ENCODE peak calls at places on chromosomes 12 and 14, in five cellular contexts. I is GM12878, D is HepG2, P is K562, F is H1. M is an unnamed sample.

GRCh38 chr14:73997944-73998451 is 21.1 kb downstream of the ENTPD5 start:
- DNase-seq in I (no peak), D (peak), P (no peak), F (no peak), M (no peak)

GRCh38 chr12:26138860-26139259 is 14.0 kb upstream of the BHLHE41 start:
- DNase-seq in D (no peak), F (no peak), P (no peak), I (no peak), M (no peak)

GRCh38 chr12:52349196-52349595 is 18.1 kb downstream of the KRT85 start:
- DNase-seq in I (no peak), P (no peak), D (no peak), F (no peak), M (no peak)

GRCh38 chr14:24816011-24816928 is 182.3 kb upstream of the GZMB start:
- DNase-seq in P (no peak), I (no peak), F (no peak), D (peak), M (no peak)

GRCh38 chr14:51283402-51283825 is 43.4 kb downstream of the TMX1 start:
- DNase-seq in I (no peak), D (peak), P (peak), F (no peak), M (peak)

GRCh38 chr14:64080452-64080851 is 213.7 kb downstream of the ESR2 start:
- DNase-seq in F (no peak), P (no peak), D (no peak), I (no peak), M (no peak)

GRCh38 chr12:90333939-90334338 is 621.0 kb downstream of the CCER1 start:
- DNase-seq in P (no peak), F (no peak), D (no peak), I (no peak), M (no peak)

GRCh38 chr12:43148711-43149110 is 403.3 kb downstream of the ADAMTS20 start:
- DNase-seq in P (no peak), D (no peak), F (no peak), I (no peak), M (no peak)

GRCh38 chr14:62144863-62145262 is 382.6 kb downstream of the SNAPC1 start:
- DNase-seq in I (no peak), P (no peak), F (no peak), D (no peak), M (no peak)

GRCh38 chr12:113061061-113061694 is 4.6 kb downstream of the DTX1 start:
- DNase-seq in P (no peak), F (no peak), D (no peak), I (no peak), M (peak)

GRCh38 chr14:95274283-95274682 is 45.4 kb downstream of the CLMN start:
- DNase-seq in D (no peak), P (no peak), F (no peak), I (no peak), M (no peak)

GRCh38 chr12:107845980-107846659 is 71.6 kb downstream of the ASCL4 start:
- DNase-seq in P (no peak), F (no peak), I (no peak), D (no peak), M (no peak)

GRCh38 chr14:93033983-93034670 is 81.6 kb downstream of the ITPK1 start:
- DNase-seq in P (peak), F (no peak), D (no peak), I (no peak), M (peak)

GRCh38 chr12:58029260-58029659 is 87.9 kb downstream of the ATP23 start:
- DNase-seq in P (no peak), D (no peak), F (no peak), I (no peak), M (no peak)

GRCh38 chr12:14892726-14893442 is 7.2 kb upstream of the MGP start:
- DNase-seq in P (peak), F (no peak), I (no peak), D (peak), M (no peak)

GRCh38 chr14:91727121-91727520 is 4.8 kb downstream of the CATSPERB start:
- DNase-seq in D (no peak), I (no peak), F (no peak), P (no peak), M (no peak)

GRCh38 chr12:27554421-27555186 is 30.6 kb downstream of the PPFIBP1 start:
- DNase-seq in I (no peak), D (no peak), F (no peak), P (no peak), M (no peak)

GRCh38 chr12:111446631-111447570 is 41.2 kb downstream of the SH2B3 start:
- DNase-seq in F (peak), I (no peak), D (no peak), P (no peak), M (no peak)

GRCh38 chr12:54935235-54935951 is 49.2 kb downstream of the TESPA1 start:
- DNase-seq in P (peak), D (peak), I (peak), F (no peak), M (no peak)

GRCh38 chr14:69711065-69711464 is 55.9 kb upstream of the SRSF5 start:
- DNase-seq in P (no peak), D (no peak), I (no peak), F (no peak), M (no peak)

GRCh38 chr14:33851366-33851765 is 99.5 kb downstream of the EGLN3 start:
- DNase-seq in F (no peak), D (no peak), P (no peak), I (no peak), M (no peak)

GRCh38 chr12:119412811-119413794 is 78.6 kb downstream of the CCDC60 start:
- DNase-seq in I (no peak), D (peak), F (peak), P (peak), M (peak)

GRCh38 chr14:74945261-74945851 is 10.0 kb downstream of the PGF start:
- DNase-seq in I (no peak), F (peak), P (peak), D (no peak), M (peak)

GRCh38 chr14:77206877-77207389 is 25.3 kb downstream of the TMEM63C start:
- DNase-seq in F (no peak), D (no peak), I (no peak), P (no peak), M (no peak)

GRCh38 chr12:12839003-12839395 is 25.9 kb downstream of the DDX47 start:
- DNase-seq in P (no peak), F (no peak), I (no peak), D (no peak), M (no peak)

GRCh38 chr14:51576112-51576420 is 75.6 kb upstream of the FRMD6 start:
- DNase-seq in P (no peak), F (no peak), D (peak), I (no peak), M (no peak)

GRCh38 chr12:104275689-104276088 is 27.9 kb upstream of the EID3 start:
- DNase-seq in D (no peak), F (no peak), P (no peak), I (no peak), M (no peak)

GRCh38 chr12:51622564-51622963 is 31.5 kb downstream of the SCN8A start:
- DNase-seq in D (no peak), I (no peak), P (no peak), F (no peak), M (no peak)

GRCh38 chr12:131456301-131457027 is 254.4 kb upstream of the SFSWAP start:
- DNase-seq in P (no peak), F (no peak), I (no peak), D (no peak), M (no peak)

GRCh38 chr14:89486961-89487360 is 69.9 kb upstream of the FOXN3 start:
- DNase-seq in I (no peak), D (peak), P (no peak), F (no peak), M (no peak)

GRCh38 chr12:51951843-51952722 is 584 bp downstream of the ACVR1B start:
- DNase-seq in F (peak), P (peak), D (no peak), I (no peak), M (peak)

GRCh38 chr12:30994274-30994673 is 67.7 kb downstream of the TSPAN11 start:
- DNase-seq in F (no peak), P (no peak), D (no peak), I (no peak), M (no peak)

GRCh38 chr12:15829949-15830348 is 40.8 kb upstream of the EPS8 start:
- DNase-seq in F (no peak), D (no peak), I (no peak), P (no peak), M (no peak)

GRCh38 chr14:63155511-63156189 is 48.6 kb upstream of the RHOJ start:
- DNase-seq in F (no peak), P (no peak), D (no peak), I (no peak), M (no peak)

GRCh38 chr14:105250986-105251385 is 2.7 kb downstream of the BTBD6 start:
- DNase-seq in I (no peak), F (no peak), D (no peak), P (no peak), M (no peak)

GRCh38 chr12:56122637-56123036 is 4.6 kb downstream of the ZC3H10 start:
- DNase-seq in P (no peak), F (no peak), I (no peak), D (peak), M (no peak)

GRCh38 chr14:27050195-27050594 is 452.4 kb upstream of the NOVA1 start:
- DNase-seq in D (no peak), F (no peak), I (no peak), P (no peak), M (no peak)

GRCh38 chr12:113781415-113782198 is 184.5 kb downstream of the RBM19 start:
- DNase-seq in D (peak), I (no peak), P (no peak), F (no peak), M (no peak)

GRCh38 chr14:104794641-104795467 is 694 bp downstream of the AKT1 start:
- DNase-seq in P (peak), D (no peak), I (no peak), F (no peak), M (peak)

GRCh38 chr12:96228566-96229248 is 34.5 kb downstream of the ELK3 start:
- DNase-seq in I (no peak), D (no peak), P (no peak), F (no peak), M (no peak)
- TF ChIP-seq YY1 in I (no peak), D (no peak), P (no peak), F (no peak), M (no peak)

DNA sequence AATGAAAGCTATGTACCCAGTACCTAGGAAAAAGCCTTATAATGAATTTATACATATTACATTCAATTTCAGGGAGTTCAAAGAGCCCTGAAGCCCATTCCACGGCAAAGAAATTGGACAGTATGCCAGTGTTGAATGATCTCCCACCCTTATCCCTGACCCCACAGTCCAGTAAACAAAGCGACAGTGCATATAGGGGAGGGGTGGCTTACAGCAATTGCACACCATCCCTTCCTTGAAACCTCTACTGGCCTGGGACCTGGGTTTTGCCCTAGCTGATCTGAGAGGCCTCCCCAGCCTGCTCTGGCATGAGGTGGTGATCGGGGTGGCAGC is 17.3 kb upstream of the RND1 start:
- DNase-seq in I (no peak), P (no peak), D (no peak), F (no peak), M (no peak)
- H3K4me3 ChIP-seq in I (no peak), P (no peak), D (peak), F (no peak), M (no peak)

DNA sequence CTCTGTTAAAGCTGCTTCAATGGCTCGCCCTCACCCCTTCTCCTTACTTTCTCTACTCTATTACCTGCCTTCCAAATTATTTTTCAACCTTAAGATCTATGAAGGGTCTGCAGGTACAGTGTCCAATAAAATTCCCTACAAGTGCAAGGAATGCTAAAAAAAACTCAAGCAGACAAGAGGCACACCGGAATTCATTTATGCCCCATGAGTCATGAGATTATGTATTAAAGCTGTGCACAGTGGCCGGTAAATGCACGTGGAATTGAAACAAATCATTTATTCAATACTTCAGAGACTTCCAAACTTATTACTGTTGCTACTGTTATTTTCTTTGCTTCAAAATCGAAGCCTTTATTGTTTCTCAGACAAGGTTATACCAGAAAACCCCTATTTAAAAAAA is 68.4 kb downstream of the ST8SIA1 start:
- DNase-seq in D (no peak), I (no peak), P (no peak), F (no peak), M (no peak)
- TF ChIP-seq GABPA in D (no peak), I (no peak), P (no peak), F (no peak), M (no peak)

GRCh38 chr12:80498059-80498728 is 54.2 kb downstream of the PTPRQ start:
- DNase-seq in D (no peak), I (no peak), F (no peak), P (no peak), M (no peak)
- TF ChIP-seq YY1 in D (no peak), I (no peak), F (no peak), P (no peak), M (no peak)

GRCh38 chr14:35285168-35285990 is 6.8 kb upstream of the PSMA6 start:
- DNase-seq in I (peak), D (no peak), P (no peak), F (no peak), M (no peak)
- H3K4me3 ChIP-seq in I (peak), D (no peak), P (no peak), F (no peak), M (no peak)

GRCh38 chr12:123614531-123614930 is 12.6 kb downstream of the DDX55 start:
- DNase-seq in I (no peak), P (no peak), F (no peak), D (no peak), M (no peak)
- TF ChIP-seq GABPA in I (no peak), P (no peak), F (no peak), D (no peak), M (no peak)

DNA sequence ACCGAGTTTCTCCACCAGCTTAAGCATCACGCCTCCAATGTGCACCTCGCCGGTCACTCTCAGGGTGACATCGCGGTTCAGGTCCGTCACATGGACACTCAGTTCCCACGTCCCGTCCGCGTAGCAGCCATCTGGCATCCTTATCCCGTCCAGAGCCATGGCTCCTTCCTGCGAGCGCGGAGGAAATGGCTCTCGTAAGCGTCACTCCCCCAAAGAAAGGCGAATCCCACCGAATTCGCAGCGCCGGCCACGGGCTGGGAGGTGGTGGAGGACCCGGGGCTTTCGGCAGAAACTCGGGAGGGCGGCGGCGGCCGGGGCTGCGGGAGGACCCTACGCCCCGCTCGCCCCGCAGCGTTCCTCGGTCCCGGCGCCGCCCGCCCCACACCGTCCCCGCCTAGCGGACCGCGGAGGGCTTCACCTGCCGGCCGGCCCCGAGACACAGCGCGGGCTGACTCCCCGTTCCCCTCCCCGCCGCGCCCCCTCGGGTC is 396 bp downstream of the FERMT2 start:
- DNase-seq in P (no peak), D (peak), F (peak), I (no peak), M (peak)
- TF ChIP-seq YY1 in P (no peak), D (no peak), F (no peak), I (no peak), M (no peak)

GRCh38 chr12:32897688-32898573 is 1.4 kb upstream of the PKP2 start:
- DNase-seq in F (no peak), I (no peak), P (no peak), D (no peak), M (no peak)
- H3K4me3 ChIP-seq in F (peak), I (no peak), P (no peak), D (peak), M (no peak)

DNA sequence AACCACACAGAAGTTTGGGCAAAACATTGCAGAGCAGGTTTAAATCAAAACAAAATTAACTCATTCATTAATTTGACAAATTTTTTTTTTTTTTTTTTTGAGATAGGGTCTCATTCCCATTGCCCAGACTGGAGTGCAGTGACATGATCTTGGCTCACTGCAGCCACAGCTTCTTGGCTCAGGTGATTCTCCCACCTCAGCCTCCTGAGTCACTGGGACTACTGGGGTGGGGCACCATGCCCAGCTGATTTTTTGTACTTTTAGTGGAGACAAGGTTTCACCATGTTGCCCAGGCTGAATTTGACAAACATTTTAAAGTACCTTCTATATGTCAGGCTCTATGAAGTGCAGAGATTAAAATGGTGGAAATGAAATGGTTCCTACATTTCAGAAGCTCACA is 257.1 kb upstream of the NPAS3 start:
- DNase-seq in D (no peak), P (no peak), F (no peak), I (no peak), M (no peak)
- TF ChIP-seq GABPA in D (no peak), P (no peak), F (no peak), I (no peak), M (no peak)